ENCODE peak calls at places on chromosome X, in nine cellular contexts. One of them, this sample, is unnamed.

GRCh38 chrX:111465664-111466063 is 45.8 kb upstream of the SERTM2 start:
- DNase-seq in body of pancreas: no peak
- DNase-seq in H9: peak; percentile 39
- DNase-seq in fibroblast of pulmonary artery: no peak
- DNase-seq in heart left ventricle: no peak
- DNase-seq in pancreas: no peak
- DNase-seq in stomach: no peak
- DNase-seq in lung: no peak
- DNase-seq in fibroblast of lung: no peak
- DNase-seq in this sample: no peak

GRCh38 chrX:7347465-7347864 is 199.5 kb upstream of the PUDP start:
- DNase-seq in body of pancreas: no peak
- DNase-seq in H9: no peak
- DNase-seq in fibroblast of pulmonary artery: no peak
- DNase-seq in heart left ventricle: no peak
- DNase-seq in pancreas: no peak
- DNase-seq in stomach: no peak
- DNase-seq in lung: no peak
- DNase-seq in fibroblast of lung: no peak
- DNase-seq in this sample: no peak

GRCh38 chrX:114650351-114650750 is 66.5 kb downstream of the HTR2C start:
- DNase-seq in body of pancreas: no peak
- DNase-seq in H9: no peak
- DNase-seq in fibroblast of pulmonary artery: no peak
- DNase-seq in heart left ventricle: no peak
- DNase-seq in pancreas: no peak
- DNase-seq in stomach: no peak
- DNase-seq in lung: no peak
- DNase-seq in fibroblast of lung: no peak
- DNase-seq in this sample: no peak

GRCh38 chrX:40871385-40872082 is 136.2 kb upstream of the MED14 start:
- DNase-seq in body of pancreas: no peak
- DNase-seq in H9: no peak
- DNase-seq in fibroblast of pulmonary artery: peak; percentile 28
- DNase-seq in heart left ventricle: no peak
- DNase-seq in pancreas: no peak
- DNase-seq in stomach: no peak
- DNase-seq in lung: no peak
- DNase-seq in fibroblast of lung: peak; percentile 10
- DNase-seq in this sample: peak; percentile 51

GRCh38 chrX:19725545-19726102 is 161.8 kb downstream of the SH3KBP1 start:
- DNase-seq in body of pancreas: no peak
- DNase-seq in H9: no peak
- DNase-seq in fibroblast of pulmonary artery: peak; percentile 62
- DNase-seq in heart left ventricle: no peak
- DNase-seq in pancreas: no peak
- DNase-seq in stomach: no peak
- DNase-seq in lung: peak; percentile 32
- DNase-seq in fibroblast of lung: no peak
- DNase-seq in this sample: no peak

GRCh38 chrX:9164535-9165425 is 130.9 kb upstream of the FAM9B start:
- DNase-seq in body of pancreas: no peak
- DNase-seq in H9: no peak
- DNase-seq in fibroblast of pulmonary artery: peak; percentile 28
- DNase-seq in heart left ventricle: no peak
- DNase-seq in pancreas: no peak
- DNase-seq in stomach: no peak
- DNase-seq in lung: no peak
- DNase-seq in fibroblast of lung: peak; percentile 57
- DNase-seq in this sample: no peak

GRCh38 chrX:16646366-16647168 is 3.4 kb upstream of the S100G start:
- DNase-seq in body of pancreas: no peak
- DNase-seq in H9: no peak
- DNase-seq in fibroblast of pulmonary artery: no peak
- DNase-seq in heart left ventricle: no peak
- DNase-seq in pancreas: no peak
- DNase-seq in stomach: no peak
- DNase-seq in lung: no peak
- DNase-seq in fibroblast of lung: no peak
- DNase-seq in this sample: no peak

GRCh38 chrX:30935985-30936384 is 46.9 kb upstream of the TAB3 start:
- DNase-seq in body of pancreas: peak; percentile 10
- DNase-seq in H9: peak; percentile 31
- DNase-seq in fibroblast of pulmonary artery: peak; percentile 24
- DNase-seq in heart left ventricle: no peak
- DNase-seq in pancreas: no peak
- DNase-seq in stomach: peak; percentile 38
- DNase-seq in lung: no peak
- DNase-seq in fibroblast of lung: peak; percentile 4
- DNase-seq in this sample: no peak

GRCh38 chrX:68830486-68831404 is 1.9 kb downstream of the EFNB1 start:
- DNase-seq in body of pancreas: no peak
- DNase-seq in H9: peak; percentile 22
- DNase-seq in fibroblast of pulmonary artery: no peak
- DNase-seq in heart left ventricle: no peak
- DNase-seq in pancreas: no peak
- DNase-seq in stomach: no peak
- DNase-seq in lung: peak; percentile 26
- DNase-seq in fibroblast of lung: no peak
- DNase-seq in this sample: no peak

GRCh38 chrX:137565921-137566745 is at the start of gene ZIC3:
- DNase-seq in body of pancreas: peak; percentile 62
- DNase-seq in H9: peak; percentile 88
- DNase-seq in fibroblast of pulmonary artery: peak; percentile 17
- DNase-seq in heart left ventricle: peak; percentile 58
- DNase-seq in pancreas: peak; percentile 53
- DNase-seq in stomach: peak; percentile 63
- DNase-seq in lung: peak; percentile 57
- DNase-seq in fibroblast of lung: peak; percentile 1
- DNase-seq in this sample: no peak

GRCh38 chrX:555589-556220 is 74.9 kb upstream of the SHOX start:
- DNase-seq in body of pancreas: no peak
- DNase-seq in H9: no peak
- DNase-seq in fibroblast of pulmonary artery: no peak
- DNase-seq in heart left ventricle: no peak
- DNase-seq in pancreas: no peak
- DNase-seq in stomach: no peak
- DNase-seq in lung: peak; percentile 11
- DNase-seq in fibroblast of lung: no peak
- DNase-seq in this sample: no peak

GRCh38 chrX:19344661-19345060 is 934 bp downstream of the PDHA1 start:
- DNase-seq in body of pancreas: no peak
- DNase-seq in H9: no peak
- DNase-seq in fibroblast of pulmonary artery: no peak
- DNase-seq in heart left ventricle: no peak
- DNase-seq in pancreas: peak; percentile 52
- DNase-seq in stomach: no peak
- DNase-seq in lung: no peak
- DNase-seq in fibroblast of lung: no peak
- DNase-seq in this sample: no peak

GRCh38 chrX:134658002-134658401 is 269 bp downstream of the PLAC1 start:
- DNase-seq in body of pancreas: no peak
- DNase-seq in H9: no peak
- DNase-seq in fibroblast of pulmonary artery: no peak
- DNase-seq in heart left ventricle: no peak
- DNase-seq in pancreas: no peak
- DNase-seq in stomach: no peak
- DNase-seq in lung: no peak
- DNase-seq in fibroblast of lung: no peak
- DNase-seq in this sample: no peak

GRCh38 chrX:29090811-29091210 is 503.6 kb downstream of the IL1RAPL1 start:
- DNase-seq in body of pancreas: no peak
- DNase-seq in H9: no peak
- DNase-seq in fibroblast of pulmonary artery: peak; percentile 42
- DNase-seq in heart left ventricle: no peak
- DNase-seq in pancreas: no peak
- DNase-seq in stomach: no peak
- DNase-seq in lung: no peak
- DNase-seq in fibroblast of lung: peak; percentile 44
- DNase-seq in this sample: no peak

GRCh38 chrX:108139303-108139702 is 47.7 kb downstream of the ATG4A start:
- DNase-seq in body of pancreas: no peak
- DNase-seq in H9: peak; percentile 35
- DNase-seq in fibroblast of pulmonary artery: peak; percentile 21
- DNase-seq in heart left ventricle: no peak
- DNase-seq in pancreas: no peak
- DNase-seq in stomach: no peak
- DNase-seq in lung: no peak
- DNase-seq in fibroblast of lung: peak; percentile 5
- DNase-seq in this sample: no peak

DNA sequence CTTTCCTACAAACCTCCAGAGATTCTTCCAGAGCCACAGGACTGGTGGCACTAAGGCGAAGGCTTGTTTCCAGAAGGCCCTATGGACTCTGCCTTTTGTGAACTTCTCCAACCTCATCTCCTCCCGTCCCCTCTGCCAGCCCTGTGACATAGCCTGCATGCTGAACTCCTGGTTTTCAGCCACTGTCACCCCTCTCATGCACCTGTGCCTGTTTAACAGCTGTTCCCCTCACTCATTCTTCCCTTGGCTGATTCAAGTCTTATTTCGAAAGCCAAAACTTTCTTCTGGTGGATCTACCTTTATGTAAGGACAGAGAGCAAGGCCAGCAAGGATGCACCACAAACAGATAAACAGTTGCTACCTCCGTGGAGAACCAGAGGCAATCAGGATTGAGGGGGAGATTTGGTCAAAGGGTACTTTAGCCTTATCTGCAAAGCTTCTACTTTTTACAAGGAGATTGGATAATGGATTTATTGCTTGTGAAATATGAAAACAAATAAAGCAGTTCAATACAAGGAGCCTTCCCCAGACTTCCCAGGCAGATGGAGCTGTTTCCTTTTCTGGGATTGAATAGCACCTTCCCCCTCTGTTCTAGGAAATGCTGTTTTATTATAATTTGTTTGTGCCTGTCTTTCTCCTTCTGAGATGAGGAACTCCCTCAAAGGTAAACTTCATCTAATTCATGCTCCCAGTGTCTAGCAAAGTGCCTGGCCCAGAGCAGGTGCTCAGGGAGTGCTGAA is 5.7 kb downstream of the CITED1 start:
- DNase-seq in body of pancreas: no peak
- DNase-seq in H9: no peak
- DNase-seq in fibroblast of pulmonary artery: no peak
- DNase-seq in heart left ventricle: no peak
- DNase-seq in pancreas: no peak
- DNase-seq in stomach: no peak
- DNase-seq in lung: peak; percentile 7
- DNase-seq in fibroblast of lung: no peak
- DNase-seq in this sample: no peak
- TF ChIP-seq CTCF in body of pancreas: no peak
- TF ChIP-seq CTCF in H9: no peak
- TF ChIP-seq CTCF in fibroblast of pulmonary artery: no peak
- TF ChIP-seq CTCF in heart left ventricle: no peak
- TF ChIP-seq CTCF in pancreas: no peak
- TF ChIP-seq CTCF in stomach: no peak
- TF ChIP-seq CTCF in lung: no peak
- TF ChIP-seq CTCF in fibroblast of lung: no peak
- TF ChIP-seq CTCF in this sample: no peak

GRCh38 chrX:119574394-119575266 is at the start of gene UBE2A:
- DNase-seq in body of pancreas: peak; percentile 89
- DNase-seq in H9: peak; percentile 87
- DNase-seq in fibroblast of pulmonary artery: peak; percentile 93
- DNase-seq in heart left ventricle: peak; percentile 92
- DNase-seq in pancreas: peak; percentile 86
- DNase-seq in stomach: peak; percentile 90
- DNase-seq in lung: peak; percentile 90
- DNase-seq in fibroblast of lung: peak; percentile 90
- DNase-seq in this sample: peak; percentile 92
- TF ChIP-seq CTCF in body of pancreas: no peak
- TF ChIP-seq CTCF in H9: peak; percentile 43
- TF ChIP-seq CTCF in fibroblast of pulmonary artery: peak; percentile 15
- TF ChIP-seq CTCF in heart left ventricle: peak; percentile 39
- TF ChIP-seq CTCF in pancreas: no peak
- TF ChIP-seq CTCF in stomach: no peak
- TF ChIP-seq CTCF in lung: no peak
- TF ChIP-seq CTCF in fibroblast of lung: peak; percentile 27
- TF ChIP-seq CTCF in this sample: peak; percentile 44

DNA sequence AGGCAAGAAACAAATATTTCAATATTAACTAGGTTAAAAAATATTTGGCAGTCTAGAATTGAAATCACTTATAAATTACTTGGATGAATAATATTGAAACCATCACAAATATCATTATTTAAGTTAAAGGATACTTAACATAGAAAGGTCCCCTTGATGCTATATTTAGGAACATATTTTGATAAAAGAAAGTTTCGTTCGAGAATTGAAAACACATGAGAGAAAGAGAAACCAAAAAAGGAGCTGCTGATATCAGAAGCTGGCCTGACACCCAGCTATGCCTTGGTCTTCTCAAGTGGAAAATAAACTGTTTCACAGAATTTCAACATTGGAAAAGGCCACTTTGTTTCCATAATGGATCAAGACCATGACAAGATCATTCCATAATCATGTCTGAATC is 762.4 kb downstream of the DMD start:
- DNase-seq in body of pancreas: no peak
- DNase-seq in H9: no peak
- DNase-seq in fibroblast of pulmonary artery: no peak
- DNase-seq in heart left ventricle: no peak
- DNase-seq in pancreas: no peak
- DNase-seq in stomach: no peak
- DNase-seq in lung: no peak
- DNase-seq in fibroblast of lung: peak; percentile 0
- DNase-seq in this sample: no peak
- TF ChIP-seq CTCF in body of pancreas: no peak
- TF ChIP-seq CTCF in H9: no peak
- TF ChIP-seq CTCF in fibroblast of pulmonary artery: no peak
- TF ChIP-seq CTCF in heart left ventricle: no peak
- TF ChIP-seq CTCF in pancreas: no peak
- TF ChIP-seq CTCF in stomach: no peak
- TF ChIP-seq CTCF in lung: no peak
- TF ChIP-seq CTCF in fibroblast of lung: no peak
- TF ChIP-seq CTCF in this sample: no peak

DNA sequence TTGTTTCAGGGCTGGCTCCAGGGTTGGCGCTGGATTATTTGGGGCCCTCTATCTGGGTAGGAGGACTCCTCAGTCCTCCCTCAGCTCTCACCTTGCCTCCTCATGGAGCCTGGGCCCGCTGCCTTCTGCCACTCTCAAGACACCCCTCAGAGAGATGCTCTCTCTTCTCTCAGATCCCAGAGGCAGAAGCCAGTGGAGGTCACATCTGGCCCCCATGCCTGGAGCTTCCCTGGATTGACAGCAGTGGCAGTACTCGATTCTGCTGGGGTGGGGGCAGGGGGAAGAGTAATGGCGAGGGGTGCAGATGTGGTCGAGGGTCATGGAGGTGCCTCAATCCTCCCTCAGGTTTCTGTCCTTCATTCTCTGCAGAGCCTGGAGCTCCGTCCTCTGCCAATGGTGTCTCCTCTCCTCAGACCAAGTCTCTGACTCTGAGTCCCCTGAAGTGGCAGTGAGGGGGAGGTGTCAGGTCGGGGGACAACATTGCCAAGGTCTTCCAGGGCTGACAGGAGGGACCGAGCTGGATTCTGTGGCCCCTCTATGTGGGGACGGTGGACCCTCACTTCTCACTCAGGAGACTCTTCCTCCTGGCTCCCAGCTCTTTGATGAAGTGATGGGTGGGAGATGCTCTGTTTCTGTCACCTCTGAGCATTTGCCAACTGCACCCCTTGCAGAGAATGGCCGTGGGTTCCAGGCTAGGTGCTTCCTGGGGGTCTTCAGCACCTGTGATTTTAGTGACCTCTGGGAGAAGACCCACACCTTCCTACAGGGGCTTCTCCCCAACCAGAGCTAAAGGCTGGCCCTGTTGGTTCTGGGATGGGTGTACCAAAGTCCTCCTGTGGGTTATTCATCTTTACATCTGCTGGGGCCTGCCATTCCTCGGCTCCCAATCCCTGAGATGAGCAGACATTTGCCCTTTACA is 10.9 kb upstream of the HSFX1 start:
- DNase-seq in body of pancreas: no peak
- DNase-seq in H9: no peak
- DNase-seq in fibroblast of pulmonary artery: no peak
- DNase-seq in heart left ventricle: no peak
- DNase-seq in pancreas: no peak
- DNase-seq in stomach: no peak
- DNase-seq in lung: no peak
- DNase-seq in fibroblast of lung: no peak
- DNase-seq in this sample: no peak
- TF ChIP-seq CTCF in body of pancreas: no peak
- TF ChIP-seq CTCF in H9: no peak
- TF ChIP-seq CTCF in fibroblast of pulmonary artery: no peak
- TF ChIP-seq CTCF in heart left ventricle: no peak
- TF ChIP-seq CTCF in pancreas: no peak
- TF ChIP-seq CTCF in stomach: no peak
- TF ChIP-seq CTCF in lung: no peak
- TF ChIP-seq CTCF in fibroblast of lung: no peak
- TF ChIP-seq CTCF in this sample: no peak